ENCODE peak calls at places on chromosomes 11 and 22, in four cellular contexts. R is hepatocyte, Y is HCT116, D is GM23338. O is an unnamed sample.

GRCh38 chr11:70105755-70106571 is 27.8 kb downstream of the ANO1 start:
- DNase-seq in Y (no peak), R (no peak), D (no peak), O (no peak)

GRCh38 chr11:32033067-32033466 is 57.8 kb upstream of the RCN1 start:
- DNase-seq in R (no peak), D (no peak), Y (no peak), O (peak; percentile 18)

GRCh38 chr22:20551805-20552449 is 44.5 kb downstream of the MED15 start:
- DNase-seq in Y (no peak), D (no peak), R (no peak), O (peak; percentile 60)

GRCh38 chr22:47446821-47447810 is 684.7 kb downstream of the TBC1D22A start:
- DNase-seq in R (no peak), Y (no peak), D (no peak), O (no peak)

GRCh38 chr22:47125603-47126002 is 363.2 kb downstream of the TBC1D22A start:
- DNase-seq in Y (peak; percentile 12), R (no peak), D (peak; percentile 26), O (peak; percentile 39)

GRCh38 chr22:38788846-38789245 is 5.1 kb downstream of the DNAL4 start:
- DNase-seq in D (no peak), R (no peak), Y (no peak), O (no peak)

GRCh38 chr11:131592734-131593133 is 222.3 kb downstream of the NTM start:
- DNase-seq in R (no peak), D (no peak), Y (no peak), O (no peak)

GRCh38 chr22:49892226-49892899 is 25.9 kb downstream of the ALG12 start:
- DNase-seq in D (no peak), R (no peak), Y (no peak), O (no peak)

GRCh38 chr11:45362636-45363035 is 76.5 kb upstream of the SYT13 start:
- DNase-seq in Y (no peak), D (no peak), R (no peak), O (no peak)

GRCh38 chr11:33735426-33736147 is 636 bp downstream of the CD59 start:
- DNase-seq in D (peak; percentile 52), Y (no peak), R (peak; percentile 48), O (peak; percentile 64)

GRCh38 chr22:31253949-31254348 is 38.3 kb downstream of the PIK3IP1 start:
- DNase-seq in R (peak; percentile 51), D (peak; percentile 54), Y (no peak), O (no peak)

GRCh38 chr11:104663190-104664140 is 234.8 kb downstream of the CASP12 start:
- DNase-seq in Y (no peak), D (no peak), R (no peak), O (no peak)

GRCh38 chr22:27292542-27293298 is 508.8 kb downstream of the MN1 start:
- DNase-seq in D (no peak), R (no peak), Y (no peak), O (peak; percentile 38)

GRCh38 chr11:76455331-76455730 is 10.5 kb downstream of the EMSY start:
- DNase-seq in D (peak; percentile 98), Y (no peak), R (no peak), O (no peak)

GRCh38 chr11:8221917-8222316 is 41.8 kb downstream of the LMO1 start:
- DNase-seq in R (no peak), D (no peak), Y (no peak), O (no peak)

GRCh38 chr11:85809881-85810280 is 1.1 kb downstream of the SYTL2 start:
- DNase-seq in R (peak; percentile 37), D (peak; percentile 54), Y (no peak), O (no peak)

GRCh38 chr11:259374-259773 is 18.8 kb upstream of the NLRP6 start:
- DNase-seq in D (no peak), R (no peak), Y (no peak), O (no peak)

GRCh38 chr22:46574993-46575914 is 37.8 kb upstream of the CELSR1 start:
- DNase-seq in R (peak; percentile 79), D (peak; percentile 41), Y (peak; percentile 46), O (no peak)

GRCh38 chr11:28621648-28622215 is 513.5 kb downstream of the METTL15 start:
- DNase-seq in R (no peak), Y (no peak), D (no peak), O (peak; percentile 71)

GRCh38 chr22:48534395-48534958 is 1293.2 kb downstream of the BRD1 start:
- DNase-seq in R (no peak), D (no peak), Y (no peak), O (no peak)

GRCh38 chr11:66327171-66328035 is 8.8 kb downstream of the RIN1 start:
- DNase-seq in Y (no peak), D (no peak), R (peak; percentile 56), O (peak; percentile 92)

GRCh38 chr11:3006505-3007260 is 14.6 kb upstream of the NAP1L4 start:
- DNase-seq in D (no peak), R (no peak), Y (no peak), O (no peak)

GRCh38 chr11:63556404-63556803 is 6.8 kb downstream of the PLAAT2 start:
- DNase-seq in Y (no peak), D (no peak), R (no peak), O (no peak)

GRCh38 chr22:41555325-41555724 is 5.5 kb upstream of the CSDC2 start:
- DNase-seq in R (no peak), D (no peak), Y (no peak), O (no peak)

GRCh38 chr11:123301696-123302400 is 106.8 kb upstream of the CLMP start:
- DNase-seq in D (peak; percentile 88), Y (peak; percentile 18), R (peak; percentile 82), O (peak; percentile 76)

GRCh38 chr11:127639916-127640315 is 639.3 kb upstream of the KIRREL3 start:
- DNase-seq in D (no peak), Y (no peak), R (no peak), O (no peak)

GRCh38 chr11:4531666-4532065 is 13.3 kb upstream of the OR52M1 start:
- DNase-seq in Y (no peak), D (peak; percentile 16), R (no peak), O (no peak)

GRCh38 chr11:65434667-65435179 is 12.1 kb downstream of the NEAT1 start:
- DNase-seq in D (no peak), Y (no peak), R (no peak), O (peak; percentile 49)

GRCh38 chr11:27150098-27150497 is 109.5 kb downstream of the BBOX1 start:
- DNase-seq in Y (no peak), D (peak; percentile 33), R (no peak), O (no peak)

GRCh38 chr22:36289406-36289870 is 36.5 kb downstream of the APOL1 start:
- DNase-seq in D (no peak), Y (no peak), R (no peak), O (no peak)

GRCh38 chr11:6229911-6230310 is 4.5 kb downstream of the FHIP1B start:
- DNase-seq in D (no peak), Y (no peak), R (peak; percentile 63), O (no peak)

GRCh38 chr11:65428578-65429068 is 6.0 kb downstream of the NEAT1 start:
- DNase-seq in Y (no peak), D (peak; percentile 16), R (peak; percentile 72), O (no peak)

GRCh38 chr11:126700773-126701554 is 299.6 kb downstream of the KIRREL3 start:
- DNase-seq in Y (no peak), D (no peak), R (no peak), O (peak; percentile 39)

GRCh38 chr11:44988111-44988510 is 37.4 kb upstream of the TP53I11 start:
- DNase-seq in R (no peak), D (no peak), Y (no peak), O (no peak)

GRCh38 chr11:554824-555499 is 5.6 kb downstream of the LMNTD2 start:
- DNase-seq in R (peak; percentile 87), D (peak; percentile 96), Y (peak; percentile 44), O (peak; percentile 63)

GRCh38 chr22:49768961-49769690 is 58.5 kb downstream of the BRD1 start:
- DNase-seq in Y (no peak), D (no peak), R (no peak), O (no peak)

GRCh38 chr22:24801906-24802504 is 4.0 kb upstream of the SGSM1 start:
- DNase-seq in R (no peak), D (no peak), Y (no peak), O (no peak)
- TF ChIP-seq EZH2phosphoT487 in R (no peak), D (no peak), Y (no peak), O (no peak)

GRCh38 chr11:30566482-30566881 is 19.7 kb downstream of the MPPED2 start:
- DNase-seq in D (no peak), Y (no peak), R (no peak), O (no peak)
- H3K9me2 ChIP-seq in D (no peaks in the 10 kb centered on the region), Y (no peaks in the 10 kb centered on the region), R (no peaks in the 10 kb centered on the region), O (no peaks in the 10 kb centered on the region)

GRCh38 chr11:74138572-74138971 is 32.2 kb downstream of the C2CD3 start:
- DNase-seq in Y (peak; percentile 89), R (peak; percentile 76), D (peak; percentile 12), O (peak; percentile 87)
- TF ChIP-seq EZH2phosphoT487 in Y (no peak), R (no peak), D (no peak), O (no peak)

GRCh38 chr22:33578752-33579151 is 341.5 kb downstream of the LARGE1 start:
- DNase-seq in D (no peak), R (no peak), Y (no peak), O (no peak)

GRCh38 chr22:33577862-33578411 is 342.3 kb downstream of the LARGE1 start:
- DNase-seq in D (no peak), Y (no peak), R (peak; percentile 65), O (peak; percentile 1)

GRCh38 chr22:33582822-33583400 is 337.4 kb downstream of the LARGE1 start:
- DNase-seq in R (no peak), Y (no peak), D (no peak), O (no peak)

GRCh38 chr22:33576205-33576604 is 344.1 kb downstream of the LARGE1 start:
- DNase-seq in R (no peak), D (no peak), Y (no peak), O (no peak)

GRCh38 chr22:33579448-33580093 is 340.7 kb downstream of the LARGE1 start:
- DNase-seq in R (peak; percentile 71), D (peak; percentile 91), Y (peak; percentile 1), O (peak; percentile 58)
- H3K9me2 ChIP-seq in R (no peaks in the 10 kb centered on the region), D (peaks cover 4% of the 10 kb centered on the region), Y (no peaks in the 10 kb centered on the region), O (no peaks in the 10 kb centered on the region)

O was measured in GM23248.